ENCODE peak calls at places on chromosome 17, in six cellular contexts. S, I, O, T, P and R are unnamed samples.

GRCh38 chr17:77140878-77141767 is at the start of gene SEC14L1:
- DNase-seq in S (peak), I (peak), O (no peak), T (peak), P (peak), R (peak)

GRCh38 chr17:49360796-49361128 is 1.3 kb downstream of the ZNF652 start:
- DNase-seq in S (no peak), I (no peak), O (no peak), T (peak), P (no peak), R (no peak)

GRCh38 chr17:1188812-1189211 is 9.0 kb upstream of the ABR start:
- DNase-seq in S (peak), I (peak), O (peak), T (no peak), P (peak), R (no peak)

GRCh38 chr17:2502911-2503580 is 8.6 kb downstream of the METTL16 start:
- DNase-seq in S (no peak), I (no peak), O (no peak), T (no peak), P (no peak), R (no peak)

GRCh38 chr17:2309338-2310143 is 5.8 kb downstream of the SRR start:
- DNase-seq in S (peak), I (peak), O (no peak), T (no peak), P (peak), R (no peak)

GRCh38 chr17:80064696-80065095 is 28.3 kb downstream of the CCDC40 start:
- DNase-seq in S (no peak), I (no peak), O (no peak), T (no peak), P (no peak), R (no peak)

GRCh38 chr17:11637796-11638195 is 39.5 kb downstream of the DNAH9 start:
- DNase-seq in S (no peak), I (no peak), O (no peak), T (no peak), P (no peak), R (no peak)

GRCh38 chr17:81576621-81577277 is 24.6 kb upstream of the FAAP100 start:
- DNase-seq in S (peak), I (peak), O (no peak), T (no peak), P (peak), R (no peak)

GRCh38 chr17:44758414-44759095 is at the start of gene ADAM11:
- DNase-seq in S (no peak), I (no peak), O (no peak), T (no peak), P (no peak), R (no peak)

GRCh38 chr17:3965123-3965800 is 1.0 kb upstream of the ATP2A3 start:
- DNase-seq in S (peak), I (peak), O (no peak), T (no peak), P (no peak), R (peak)

GRCh38 chr17:48646183-48647102 is 20.3 kb upstream of the HOXB9 start:
- DNase-seq in S (no peak), I (no peak), O (no peak), T (no peak), P (no peak), R (peak)

GRCh38 chr17:72008236-72008874 is 112.5 kb upstream of the SOX9 start:
- DNase-seq in S (peak), I (peak), O (no peak), T (no peak), P (peak), R (no peak)

GRCh38 chr17:8372422-8372821 is 4.1 kb downstream of the KRABD2 start:
- DNase-seq in S (no peak), I (no peak), O (no peak), T (no peak), P (no peak), R (no peak)

GRCh38 chr17:80152057-80152831 is 5.3 kb upstream of the EIF4A3 start:
- DNase-seq in S (peak), I (peak), O (no peak), T (no peak), P (peak), R (no peak)

GRCh38 chr17:47957591-47958490 is at the start of gene PRR15L:
- DNase-seq in S (no peak), I (no peak), O (no peak), T (no peak), P (no peak), R (no peak)

GRCh38 chr17:81489012-81489968 is 23.3 kb downstream of the ACTG1 start:
- DNase-seq in S (no peak), I (no peak), O (no peak), T (no peak), P (no peak), R (no peak)

GRCh38 chr17:2207815-2208515 is 95.6 kb downstream of the SMG6 start:
- DNase-seq in S (no peak), I (no peak), O (no peak), T (no peak), P (no peak), R (no peak)

GRCh38 chr17:47622179-47622549 is 27.6 kb upstream of the KPNB1 start:
- DNase-seq in S (no peak), I (no peak), O (no peak), T (no peak), P (no peak), R (no peak)

GRCh38 chr17:52027081-52027480 is 131.4 kb downstream of the CA10 start:
- DNase-seq in S (no peak), I (no peak), O (no peak), T (no peak), P (no peak), R (no peak)

GRCh38 chr17:78300962-78301820 is 58.7 kb downstream of the SOCS3 start:
- DNase-seq in S (peak), I (peak), O (no peak), T (no peak), P (no peak), R (no peak)

GRCh38 chr17:79285973-79286372 is 211.3 kb downstream of the ENGASE start:
- DNase-seq in S (no peak), I (no peak), O (no peak), T (no peak), P (no peak), R (no peak)

GRCh38 chr17:81814748-81815645 is 11.0 kb downstream of the GCGR start:
- DNase-seq in S (no peak), I (no peak), O (no peak), T (no peak), P (no peak), R (no peak)

GRCh38 chr17:45311762-45312476 is 4.9 kb downstream of the MAP3K14 start:
- DNase-seq in S (no peak), I (peak), O (no peak), T (no peak), P (no peak), R (peak)

GRCh38 chr17:16258916-16259315 is 41.9 kb downstream of the PIGL start:
- DNase-seq in S (peak), I (peak), O (no peak), T (no peak), P (peak), R (no peak)

GRCh38 chr17:44842748-44843147 is 4.9 kb upstream of the HIGD1B start:
- DNase-seq in S (no peak), I (no peak), O (no peak), T (no peak), P (no peak), R (no peak)

GRCh38 chr17:2049333-2050245 is 5.3 kb upstream of the HIC1 start:
- DNase-seq in S (peak), I (peak), O (peak), T (peak), P (peak), R (peak)

GRCh38 chr17:21174186-21174585 is 39.8 kb downstream of the TMEM11 start:
- DNase-seq in S (no peak), I (no peak), O (no peak), T (no peak), P (no peak), R (no peak)

GRCh38 chr17:69075823-69076222 is 15.1 kb upstream of the ABCA9 start:
- DNase-seq in S (no peak), I (no peak), O (no peak), T (no peak), P (no peak), R (no peak)

GRCh38 chr17:72560303-72561247 is 439.8 kb downstream of the SOX9 start:
- DNase-seq in S (peak), I (peak), O (no peak), T (peak), P (peak), R (peak)

GRCh38 chr17:19409509-19409908 is 1.5 kb upstream of the RNF112 start:
- DNase-seq in S (peak), I (peak), O (no peak), T (no peak), P (no peak), R (no peak)

GRCh38 chr17:62673614-62674362 is 46.3 kb downstream of the MRC2 start:
- DNase-seq in S (no peak), I (no peak), O (no peak), T (no peak), P (no peak), R (no peak)

GRCh38 chr17:73030501-73030911 is 62.0 kb downstream of the SLC39A11 start:
- DNase-seq in S (peak), I (no peak), O (no peak), T (no peak), P (peak), R (no peak)

GRCh38 chr17:46811978-46812583 is 6.4 kb downstream of the WNT3 start:
- DNase-seq in S (peak), I (no peak), O (no peak), T (no peak), P (peak), R (no peak)

GRCh38 chr17:44314869-44315661 is 6.7 kb downstream of the RUNDC3A start:
- DNase-seq in S (no peak), I (peak), O (no peak), T (peak), P (peak), R (peak)

GRCh38 chr17:38620551-38621277 is 15.0 kb upstream of the SRCIN1 start:
- DNase-seq in S (no peak), I (no peak), O (no peak), T (no peak), P (no peak), R (no peak)

GRCh38 chr17:38761612-38762011 is 9.1 kb downstream of the PSMB3 start:
- DNase-seq in S (peak), I (peak), O (no peak), T (no peak), P (peak), R (no peak)

GRCh38 chr17:283911-284675 is 68.5 kb downstream of the RPH3AL start:
- DNase-seq in S (no peak), I (no peak), O (no peak), T (no peak), P (no peak), R (no peak)

GRCh38 chr17:9783012-9783411 is 8.4 kb downstream of the DHRS7C start:
- DNase-seq in S (no peak), I (no peak), O (no peak), T (no peak), P (no peak), R (no peak)

GRCh38 chr17:51445934-51446333 is 185.6 kb downstream of the UTP18 start:
- DNase-seq in S (no peak), I (no peak), O (no peak), T (no peak), P (no peak), R (no peak)

GRCh38 chr17:17714261-17714866 is 33.1 kb downstream of the RAI1 start:
- DNase-seq in S (no peak), I (no peak), O (no peak), T (no peak), P (no peak), R (no peak)
- TF ChIP-seq CTCF in S (no peak), I (no peak), O (no peak), T (no peak), P (no peak), R (no peak)

GRCh38 chr17:41930009-41930832 is at the start of gene ODAD4:
- DNase-seq in S (peak), I (peak), O (peak), T (peak), P (peak), R (peak)
- TF ChIP-seq CTCF in S (peak), I (peak), O (no peak), T (peak), P (peak), R (no peak)

GRCh38 chr17:75941442-75941819 is 589 bp upstream of the FBF1 start:
- DNase-seq in S (no peak), I (no peak), O (no peak), T (no peak), P (no peak), R (no peak)

GRCh38 chr17:75942473-75942872 is 1.6 kb upstream of the FBF1 start:
- DNase-seq in S (no peak), I (no peak), O (no peak), T (no peak), P (no peak), R (no peak)

GRCh38 chr17:75945202-75945601 is 4.4 kb upstream of the FBF1 start:
- DNase-seq in S (no peak), I (no peak), O (no peak), T (no peak), P (no peak), R (no peak)

GRCh38 chr17:75937652-75938051 is 3.2 kb downstream of the FBF1 start:
- DNase-seq in S (no peak), I (no peak), O (no peak), T (no peak), P (no peak), R (no peak)

DNA sequence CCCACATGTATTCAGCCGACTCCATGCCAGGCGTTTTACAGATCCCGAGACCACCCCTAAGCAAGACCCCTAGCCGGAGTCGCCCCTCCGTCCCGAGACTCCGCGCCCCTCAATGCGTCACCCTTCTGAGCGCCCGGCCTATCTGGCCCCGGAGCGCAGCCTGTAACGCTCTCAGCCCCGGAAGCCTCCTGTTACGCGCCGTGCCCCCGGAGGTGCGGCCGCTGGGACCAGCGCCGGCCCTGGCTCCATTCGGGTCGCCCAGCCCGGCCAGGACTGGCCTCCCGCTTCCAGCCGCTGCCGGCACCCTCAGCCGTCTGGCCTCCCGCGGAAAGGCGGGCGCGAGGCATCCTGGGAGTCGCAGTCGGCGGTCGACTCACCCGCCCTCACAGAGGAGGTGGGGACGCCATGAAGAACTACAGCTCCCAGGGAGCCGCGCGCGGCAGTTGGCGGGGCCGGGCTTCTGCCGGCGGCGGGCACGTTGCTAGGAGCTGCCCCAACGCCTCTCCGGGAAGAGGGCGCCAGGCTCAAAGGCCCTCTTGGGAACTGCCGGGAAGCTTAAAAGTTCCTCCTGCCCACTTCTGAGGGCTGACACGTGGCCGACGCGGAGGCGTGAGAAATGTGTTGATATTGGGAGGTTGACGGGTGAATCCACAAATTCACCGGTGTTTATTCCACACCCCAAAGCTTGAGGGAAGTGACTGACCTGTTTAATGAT is at the start of gene FBF1:
- DNase-seq in S (peak), I (peak), O (peak), T (peak), P (peak), R (peak)
- TF ChIP-seq CTCF in S (no peak), I (no peak), O (no peak), T (peak), P (no peak), R (no peak)

DNA sequence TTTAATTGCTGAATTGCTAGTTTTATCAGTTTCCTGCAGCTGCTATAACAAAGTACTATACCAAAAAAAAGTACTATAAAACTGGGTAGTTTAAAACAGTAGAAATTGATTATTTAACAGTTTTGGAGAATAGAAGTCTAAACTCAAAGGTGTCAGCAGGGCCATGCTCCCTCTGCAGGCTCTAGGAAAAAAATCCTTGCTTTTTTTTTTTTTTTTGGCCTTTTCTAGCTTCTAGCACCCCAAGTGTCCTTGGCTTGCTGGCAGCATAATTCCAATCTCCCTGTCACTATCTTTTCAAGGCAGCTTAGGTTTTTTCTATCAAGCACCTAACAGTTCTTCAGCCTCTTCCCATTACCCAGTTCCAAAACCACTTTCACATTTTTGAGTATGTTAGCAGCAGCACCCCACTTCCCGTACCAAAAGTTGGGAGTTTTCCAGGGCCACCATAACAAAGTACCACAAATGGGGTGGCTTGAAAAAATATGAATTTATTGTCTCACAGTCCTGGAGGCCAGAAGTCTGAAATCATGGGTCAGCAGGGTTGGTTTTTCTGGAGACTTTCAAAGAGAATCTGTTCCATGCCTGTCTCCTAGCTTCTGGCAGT is 37.4 kb downstream of the BPTF start:
- DNase-seq in S (no peak), I (peak), O (no peak), T (no peak), P (no peak), R (no peak)
- TF ChIP-seq CTCF in S (peak), I (no peak), O (no peak), T (no peak), P (peak), R (no peak)

GRCh38 chr17:7239091-7240027 is at the start of gene PHF23:
- DNase-seq in S (peak), I (peak), O (peak), T (peak), P (peak), R (peak)
- TF ChIP-seq CTCF in S (no peak), I (no peak), O (no peak), T (no peak), P (no peak), R (no peak)

DNA sequence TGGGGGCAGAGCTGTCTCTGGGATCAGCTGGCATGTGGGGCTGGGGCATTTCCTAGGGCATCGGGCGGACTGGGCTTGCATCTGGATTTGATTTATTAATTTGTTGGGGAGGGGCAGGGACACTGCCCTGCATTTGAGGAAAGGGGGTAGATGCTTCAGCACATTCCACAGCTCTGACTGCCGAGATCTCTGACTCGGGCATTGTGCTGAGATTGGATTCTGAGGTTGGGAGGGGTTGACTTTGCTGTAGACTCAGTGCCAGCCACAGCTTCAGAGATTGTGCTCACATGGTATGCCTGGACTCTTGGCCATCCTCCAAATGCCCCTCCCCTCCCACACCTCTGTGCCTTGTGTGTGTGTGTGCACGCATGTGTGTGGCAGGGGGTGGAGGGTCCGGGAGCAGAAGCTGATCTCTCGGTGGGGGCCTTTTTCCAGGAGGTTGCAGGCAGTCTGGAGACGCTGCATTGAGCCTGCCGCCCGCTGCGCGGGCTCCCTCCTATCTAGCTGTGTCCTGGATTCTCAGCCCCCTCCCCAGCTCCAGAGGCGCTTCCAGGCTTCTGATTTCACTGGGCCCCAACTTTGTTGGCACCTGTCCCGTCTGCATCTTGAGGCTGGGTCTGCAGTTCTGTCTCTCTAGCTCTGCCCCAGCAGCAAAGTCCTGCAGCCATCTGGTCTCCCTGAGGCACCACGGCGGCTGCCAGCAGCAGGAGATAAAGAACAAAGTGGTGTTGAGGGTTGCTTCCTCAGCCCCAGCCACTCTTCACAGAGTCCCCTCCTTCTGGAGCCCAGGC is 14.9 kb downstream of the IGFBP4 start:
- DNase-seq in S (peak), I (peak), O (no peak), T (no peak), P (peak), R (no peak)
- TF ChIP-seq CTCF in S (no peak), I (no peak), O (no peak), T (no peak), P (no peak), R (no peak)

GRCh38 chr17:29219378-29220047 is 27.1 kb upstream of the CRYBA1 start:
- DNase-seq in S (peak), I (peak), O (peak), T (peak), P (peak), R (peak)
- TF ChIP-seq CTCF in S (peak), I (peak), O (no peak), T (peak), P (peak), R (peak)